ENCODE peak calls at places on chromosomes 16 and 17, in eight cellular contexts. G is HCT116, O is neural progenitor cell, Q is hepatocyte, H is GM23338, B is GM23248, U is PC-3, V is OCI-LY7. P is an unnamed sample. For H3K4me1, the result is how much of the 10 kb centered on the place peaks cover.

GRCh38 chr17:4511199-4511932 is 12.7 kb downstream of the SPNS2 start:
- DNase-seq in V (no peak), H (no peak), G (no peak), Q (no peak), B (no peak), U (no peak), O (no peak), P (no peak)

GRCh38 chr17:39652635-39653315 is 12.4 kb upstream of the TCAP start:
- DNase-seq in Q (peak), G (no peak), U (no peak), B (no peak), O (peak), V (no peak), H (peak), P (no peak)

GRCh38 chr17:70110443-70110880 is 35.4 kb downstream of the KCNJ16 start:
- DNase-seq in H (no peak), B (peak), U (no peak), Q (peak), O (no peak), V (no peak), G (no peak), P (no peak)

GRCh38 chr16:426115-426905 is 861 bp downstream of the RAB11FIP3 start:
- DNase-seq in V (peak), G (no peak), H (peak), B (peak), Q (peak), O (peak), U (no peak), P (peak)

GRCh38 chr16:3879887-3880564 is 487 bp downstream of the CREBBP start:
- DNase-seq in H (peak), B (peak), Q (peak), V (peak), O (peak), G (no peak), U (peak), P (peak)

GRCh38 chr16:73126453-73126853 is 78.5 kb upstream of the ZFHX3 start:
- DNase-seq in V (no peak), U (no peak), H (no peak), O (no peak), B (peak), G (no peak), Q (peak), P (no peak)

GRCh38 chr16:68085259-68086071 is at the start of gene NFATC3:
- DNase-seq in G (peak), H (peak), U (peak), V (peak), Q (peak), B (peak), O (peak), P (peak)

GRCh38 chr17:7834554-7834890 is 505 bp downstream of the KDM6B start:
- DNase-seq in G (no peak), B (peak), Q (peak), O (no peak), H (peak), U (no peak), V (no peak), P (peak)

GRCh38 chr16:67180166-67180565 is 3.6 kb downstream of the MATCAP1 start:
- DNase-seq in G (no peak), V (no peak), O (no peak), Q (no peak), B (no peak), U (no peak), H (no peak), P (no peak)

GRCh38 chr17:19457830-19458271 is 46.8 kb downstream of the RNF112 start:
- DNase-seq in H (peak), B (no peak), G (no peak), Q (no peak), V (no peak), U (no peak), O (peak), P (no peak)

DNA sequence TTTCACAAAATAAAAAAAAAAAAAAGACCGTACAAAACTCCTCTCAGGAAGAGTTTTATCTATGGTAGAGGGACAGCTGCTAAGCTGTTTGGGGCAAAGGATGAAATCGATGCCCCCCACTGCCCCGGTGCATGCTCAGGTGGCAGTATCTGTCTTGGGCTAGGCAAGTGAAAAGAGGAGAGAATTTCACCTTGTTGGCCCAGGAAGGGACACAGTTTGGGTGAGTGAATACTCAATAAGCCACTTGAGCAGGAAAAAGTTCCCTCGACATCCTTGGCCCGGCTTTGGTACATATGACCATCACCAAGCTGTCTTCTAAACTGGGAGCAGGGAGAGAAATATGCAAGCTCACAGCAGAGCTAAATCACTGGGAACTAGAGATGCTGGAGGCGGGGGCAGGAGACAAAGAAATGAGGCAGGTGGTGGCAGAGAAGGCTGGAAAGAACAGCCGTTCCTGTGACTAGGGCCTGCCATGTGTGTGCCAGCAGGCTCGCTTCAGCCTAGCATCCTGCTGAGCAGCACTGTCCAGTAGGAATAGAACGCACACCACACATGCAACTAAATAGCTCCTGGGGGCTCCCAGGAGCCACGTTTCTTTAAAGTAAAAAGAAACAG is 8.2 kb upstream of the EIF1 start:
- DNase-seq in O (no peak), H (no peak), U (no peak), Q (no peak), V (no peak), B (no peak), G (no peak), P (no peak)
- TF ChIP-seq EZH2phosphoT487 in O (no peak), H (no peak), U (no peak), Q (no peak), V (no peak), B (no peak), G (no peak), P (no peak)

GRCh38 chr16:50690177-50690576 is 3.2 kb upstream of the NOD2 start:
- DNase-seq in H (no peak), V (no peak), U (no peak), B (no peak), G (no peak), O (no peak), Q (no peak), P (no peak)

GRCh38 chr16:50688083-50688482 is 5.3 kb upstream of the NOD2 start:
- DNase-seq in U (no peak), B (no peak), H (no peak), O (no peak), G (no peak), Q (no peak), V (no peak), P (no peak)

GRCh38 chr16:50685456-50686058 is 4.4 kb upstream of the SNX20 start:
- DNase-seq in H (no peak), G (no peak), Q (no peak), V (no peak), O (no peak), U (no peak), B (no peak), P (peak)

GRCh38 chr16:50692644-50692998 is 785 bp upstream of the NOD2 start:
- DNase-seq in U (no peak), Q (no peak), H (no peak), G (no peak), O (no peak), V (no peak), B (no peak), P (no peak)

DNA sequence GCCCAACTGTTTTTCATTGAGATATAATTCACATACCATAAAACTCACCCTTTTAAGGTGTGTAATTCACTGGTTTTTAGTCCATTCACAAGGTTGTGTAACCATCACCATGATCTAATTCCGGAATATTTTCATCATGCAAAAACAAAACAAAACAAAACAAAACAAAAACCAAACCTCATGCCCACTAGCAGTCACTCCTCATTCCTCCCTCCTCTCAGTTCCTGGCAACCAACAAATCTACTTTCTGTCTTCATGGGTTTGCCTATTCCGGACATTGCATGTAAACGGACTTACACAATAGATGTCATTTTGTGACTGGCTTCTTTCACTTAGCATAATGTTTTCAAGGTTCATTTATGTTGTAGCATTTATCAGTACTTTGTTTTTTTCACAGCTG is 4.5 kb upstream of the NOD2 start:
- DNase-seq in V (no peak), U (no peak), G (no peak), Q (no peak), H (no peak), B (no peak), O (no peak), P (peak)
- H3K4me1 ChIP-seq in V (under half), U (under half), G (under half), Q (under half), H (under half), B (under half), O (under half), P (half or more)

DNA sequence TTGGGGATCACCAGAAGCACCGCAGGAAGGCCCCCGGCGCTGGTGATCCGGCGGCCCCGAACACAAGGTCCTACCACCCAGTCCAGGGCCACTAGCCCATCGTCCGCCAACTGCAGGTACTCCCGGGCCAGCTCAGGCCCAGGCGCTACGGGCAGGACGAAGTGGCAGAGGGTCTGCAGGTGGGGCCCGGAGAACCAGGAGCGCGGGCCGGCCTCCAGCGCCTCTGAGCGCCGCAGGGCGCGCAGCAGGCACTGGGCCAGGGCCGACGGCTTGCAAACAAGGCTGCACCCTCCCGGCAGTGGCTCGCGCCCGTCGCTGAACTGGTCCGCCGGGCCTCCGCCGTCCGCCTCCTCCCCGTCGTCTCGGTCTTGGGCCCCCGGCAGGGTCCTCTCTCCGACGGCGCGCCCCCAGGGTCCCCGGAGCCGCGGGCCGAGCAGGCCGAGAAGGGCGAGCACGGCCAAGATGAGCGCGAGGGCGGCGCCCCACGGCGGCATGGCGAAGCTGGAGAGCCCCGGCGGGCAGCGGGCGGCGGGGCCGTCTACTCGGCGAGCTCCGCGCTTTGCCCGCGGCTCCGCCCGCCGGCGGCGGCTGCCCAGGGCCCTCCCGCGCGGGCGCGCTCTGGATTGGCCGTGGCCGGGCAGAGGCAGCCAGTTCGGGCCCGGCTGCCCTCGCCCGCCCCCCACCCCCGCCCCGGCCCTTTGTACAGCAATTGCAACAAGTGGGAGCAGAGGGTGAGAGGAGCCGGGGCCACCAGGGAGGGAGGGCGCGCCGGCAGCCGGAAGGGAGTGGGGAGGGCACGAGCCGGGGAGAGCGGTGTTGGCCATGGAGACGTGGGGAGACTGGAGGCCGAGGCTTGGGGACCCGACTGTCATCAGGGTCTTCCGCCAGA is at the start of gene ABHD15:
- DNase-seq in B (peak), U (peak), H (peak), O (peak), V (peak), Q (peak), G (peak), P (peak)
- H2AFZ ChIP-seq in B (peak), U (peak), H (peak), O (peak), V (peak), Q (peak), G (peak), P (peak)

GRCh38 chr16:86026136-86026905 is 127.4 kb downstream of the IRF8 start:
- DNase-seq in O (no peak), H (no peak), B (no peak), G (no peak), U (no peak), Q (peak), V (no peak), P (no peak)
- TF ChIP-seq EZH2phosphoT487 in O (no peak), H (no peak), B (no peak), G (no peak), U (no peak), Q (no peak), V (no peak), P (no peak)

DNA sequence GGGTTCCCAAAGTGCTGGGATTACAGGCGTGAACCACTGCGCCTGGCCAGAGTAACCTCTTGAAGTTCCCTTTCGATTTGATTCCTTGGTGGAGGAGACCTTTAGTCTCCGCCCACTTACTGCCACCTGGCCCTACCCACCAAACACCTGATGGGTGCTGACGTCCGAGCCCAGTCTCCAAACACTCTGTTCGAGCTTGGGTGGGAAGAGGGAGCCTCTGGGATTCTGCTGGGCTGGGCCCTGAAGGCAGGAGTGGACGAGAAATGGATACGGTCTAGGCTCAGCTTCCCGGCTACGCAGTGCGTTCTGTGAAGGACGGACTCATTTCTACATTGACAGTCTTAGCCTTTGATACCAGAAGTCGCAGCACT is 870 bp upstream of the ITGA3 start:
- DNase-seq in H (peak), Q (peak), V (no peak), G (peak), U (peak), B (peak), O (peak), P (peak)
- H3K4me1 ChIP-seq in H (under half), Q (half or more), V (half or more), G (half or more), U (half or more), B (half or more), O (under half), P (under half)

GRCh38 chr17:2009737-2010136 is 15.4 kb downstream of the RTN4RL1 start:
- DNase-seq in G (no peak), O (no peak), U (no peak), H (no peak), B (no peak), V (no peak), Q (no peak), P (no peak)

GRCh38 chr17:2011421-2012371 is 13.4 kb downstream of the RTN4RL1 start:
- DNase-seq in H (peak), V (no peak), Q (no peak), U (peak), G (no peak), O (peak), B (peak), P (no peak)

GRCh38 chr17:2013994-2014317 is 11.2 kb downstream of the RTN4RL1 start:
- DNase-seq in O (no peak), Q (no peak), U (no peak), B (no peak), G (no peak), H (no peak), V (no peak), P (no peak)

GRCh38 chr17:2015314-2015713 is 9.8 kb downstream of the RTN4RL1 start:
- DNase-seq in Q (no peak), G (no peak), O (no peak), V (no peak), H (no peak), U (no peak), B (no peak), P (no peak)

GRCh38 chr17:2012499-2012898 is 12.6 kb downstream of the RTN4RL1 start:
- DNase-seq in V (no peak), U (no peak), O (no peak), H (no peak), Q (no peak), G (no peak), B (no peak), P (no peak)
- H2AFZ ChIP-seq in V (no peak), U (no peak), O (no peak), H (no peak), Q (no peak), G (no peak), B (peak), P (no peak)

DNA sequence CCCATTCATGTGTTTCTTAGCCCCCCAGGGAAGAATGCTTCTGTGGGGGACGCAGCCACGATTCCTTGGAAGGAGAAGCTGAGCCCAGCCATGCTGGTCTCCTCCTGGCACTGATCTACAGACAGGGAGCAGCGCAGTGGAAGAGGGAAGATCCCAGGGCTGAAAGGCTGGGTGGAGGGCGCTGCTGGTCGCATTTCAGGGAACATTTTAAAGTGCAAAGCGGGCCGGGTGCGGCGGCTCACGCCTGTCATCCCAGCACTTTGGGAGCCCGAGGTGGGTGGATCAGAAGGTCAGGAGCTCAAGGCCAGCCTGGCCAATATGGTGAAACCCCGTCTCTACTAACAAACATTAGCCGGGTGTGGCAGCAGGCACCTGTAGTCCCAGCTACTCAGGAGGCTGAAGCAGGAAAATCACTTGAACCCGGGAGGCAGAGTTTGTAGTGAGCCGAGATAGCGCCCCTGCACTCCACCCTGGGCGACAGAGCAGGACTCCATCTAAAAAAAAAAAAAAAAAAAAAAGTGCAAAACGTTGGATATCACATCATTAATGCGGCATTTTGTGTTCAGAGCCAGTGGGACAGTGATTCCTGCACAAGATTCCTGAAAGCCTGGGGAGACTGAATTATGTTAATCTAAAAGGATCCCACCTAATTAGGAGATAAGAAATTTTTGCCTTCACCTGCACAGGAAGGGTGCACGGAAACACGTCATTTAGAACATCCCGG is 558 bp upstream of the CHMP6 start:
- DNase-seq in Q (no peak), U (no peak), B (no peak), V (no peak), G (no peak), O (no peak), H (no peak), P (no peak)
- TF ChIP-seq EZH2phosphoT487 in Q (no peak), U (no peak), B (no peak), V (no peak), G (no peak), O (no peak), H (no peak), P (no peak)

DNA sequence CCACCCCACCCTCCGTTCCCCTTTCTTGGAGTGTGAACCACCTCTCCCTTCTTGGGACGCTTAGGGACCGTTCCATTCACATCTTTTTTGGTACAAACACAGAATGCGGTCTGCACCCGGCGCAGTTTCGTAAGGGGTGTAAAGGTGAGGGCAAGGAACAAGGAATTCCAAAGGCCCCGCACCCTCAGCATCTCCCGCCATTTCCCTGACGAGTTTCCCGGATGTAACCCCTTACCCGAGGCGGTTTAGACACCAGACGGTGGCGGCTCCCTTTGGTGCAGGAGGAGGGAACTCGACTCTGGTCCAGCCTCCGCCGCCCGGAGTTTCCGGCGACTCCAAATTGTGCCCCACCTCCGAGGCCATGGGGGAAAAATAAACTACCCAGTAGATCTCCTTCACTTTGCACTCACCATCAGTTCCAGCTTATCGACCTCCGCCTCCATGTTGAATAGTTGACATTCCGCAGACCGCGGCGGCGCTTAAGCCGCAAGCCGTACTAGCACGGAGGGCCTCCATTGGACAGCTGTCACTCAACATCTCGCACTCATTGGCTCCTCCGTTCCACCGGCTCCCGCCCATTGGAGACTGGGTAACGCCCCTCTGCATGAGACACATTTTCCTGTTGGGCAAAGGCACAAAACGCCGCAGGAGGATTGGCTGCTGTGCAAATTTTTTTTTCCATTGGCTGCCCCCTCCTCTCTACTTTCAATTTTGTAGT is at the start of gene SKA2:
- DNase-seq in U (peak), G (no peak), B (peak), Q (no peak), H (peak), V (peak), O (peak), P (no peak)
- H3K4me1 ChIP-seq in U (half or more), G (under half), B (under half), Q (under half), H (under half), V (half or more), O (under half), P (under half)

GRCh38 chr17:29138184-29138955 is 41.8 kb downstream of the MYO18A start:
- DNase-seq in H (no peak), Q (no peak), U (peak), O (no peak), V (peak), G (no peak), B (peak), P (peak)

GRCh38 chr17:29140631-29141483 is 39.3 kb downstream of the MYO18A start:
- DNase-seq in B (no peak), U (no peak), O (peak), V (peak), Q (no peak), H (peak), G (no peak), P (no peak)

GRCh38 chr17:29141484-29141835 is 38.7 kb downstream of the MYO18A start:
- DNase-seq in O (no peak), H (no peak), Q (no peak), V (no peak), G (no peak), U (no peak), B (no peak), P (no peak)

GRCh38 chr17:29138991-29139682 is 41.1 kb downstream of the MYO18A start:
- DNase-seq in Q (no peak), O (no peak), B (peak), G (no peak), V (peak), U (no peak), H (no peak), P (peak)

GRCh38 chr17:29140051-29140582 is 40.1 kb downstream of the MYO18A start:
- DNase-seq in B (peak), G (no peak), H (peak), Q (peak), O (peak), V (peak), U (peak), P (peak)
- H2AFZ ChIP-seq in B (peak), G (no peak), H (no peak), Q (no peak), O (no peak), V (peak), U (no peak), P (peak)

GRCh38 chr16:74999208-74999682 is 421 bp downstream of the ZNRF1 start:
- DNase-seq in V (no peak), H (peak), U (no peak), O (no peak), Q (no peak), G (no peak), B (peak), P (no peak)
- TF ChIP-seq EZH2phosphoT487 in V (no peak), H (no peak), U (no peak), O (no peak), Q (no peak), G (no peak), B (no peak), P (no peak)

P was measured in MM.1S.